ENCODE peak calls at places on chromosomes 16 and 17, in ten cellular contexts. R, N, P, K, V, L, H, T, O and X are unnamed samples.

GRCh38 chr17:51371732-51372151 is 111.4 kb downstream of the UTP18 start:
- DNase-seq in R (peak), N (peak), P (peak), K (peak), V (peak), L (no peak), H (peak), T (peak), O (peak), X (peak)

GRCh38 chr17:17811381-17812210 is 25.2 kb downstream of the SREBF1 start:
- DNase-seq in R (no peak), N (no peak), P (no peak), K (no peak), V (no peak), L (no peak), H (no peak), T (no peak), O (peak), X (peak)

GRCh38 chr16:8958344-8958808 is 5.3 kb downstream of the USP7 start:
- DNase-seq in R (no peak), N (no peak), P (no peak), K (no peak), V (no peak), L (no peak), H (peak), T (peak), O (peak), X (no peak)

GRCh38 chr16:88863426-88863825 is 3.0 kb downstream of the PABPN1L start:
- DNase-seq in R (no peak), N (no peak), P (no peak), K (no peak), V (no peak), L (no peak), H (no peak), T (no peak), O (no peak), X (no peak)

GRCh38 chr16:85062728-85063336 is 35.2 kb downstream of the KIAA0513 start:
- DNase-seq in R (no peak), N (no peak), P (no peak), K (no peak), V (no peak), L (no peak), H (no peak), T (no peak), O (no peak), X (no peak)

GRCh38 chr16:62805221-62805857 is 769.1 kb upstream of the CDH8 start:
- DNase-seq in R (no peak), N (no peak), P (no peak), K (no peak), V (no peak), L (no peak), H (no peak), T (no peak), O (no peak), X (no peak)

GRCh38 chr17:50668025-50668837 is 33.5 kb downstream of the ABCC3 start:
- DNase-seq in R (no peak), N (no peak), P (no peak), K (no peak), V (no peak), L (no peak), H (no peak), T (peak), O (peak), X (no peak)

GRCh38 chr17:59373879-59374495 is 42.5 kb downstream of the YPEL2 start:
- DNase-seq in R (no peak), N (no peak), P (no peak), K (no peak), V (no peak), L (no peak), H (no peak), T (no peak), O (no peak), X (no peak)

GRCh38 chr16:69924041-69924775 is 26.9 kb upstream of the CLEC18A start:
- DNase-seq in R (no peak), N (no peak), P (no peak), K (no peak), V (no peak), L (no peak), H (no peak), T (no peak), O (no peak), X (no peak)